ENCODE peak calls at places on chromosomes 1 and 21, in eight cellular contexts. One of them, this sample, is unnamed.
A peak's percentile ranks its signal among the peaks of the same experiment; 100 is the strongest.

GRCh38 chr1:41329662-41330587 is 31.3 kb upstream of the FOXO6 start:
- DNase-seq in neuronal stem cell: no peak
- DNase-seq in stimulated activated CD8-positive, alpha-beta memory T cell treated with anti-CD3 and anti-CD28 coated beads, Interleukin-15, amount 100 ng/mL, for 4 hours: no peak
- DNase-seq in GM20000: no peak
- DNase-seq in cardiac fibroblast: no peak
- DNase-seq in SJSA1: no peak
- DNase-seq in activated CD4-positive, CD25-positive, alpha-beta regulatory T cell treated with anti-CD3 and anti-CD28 coated beads, Interleukin-2, amount 50 U/mL, for 16 hours: no peak
- DNase-seq in GM04504: no peak
- DNase-seq in this sample: no peak

GRCh38 chr1:161021959-161022332 is 994 bp upstream of the F11R start:
- DNase-seq in stimulated activated CD8-positive, alpha-beta memory T cell treated with anti-CD3 and anti-CD28 coated beads, Interleukin-15, amount 100 ng/mL, for 4 hours: no peak
- DNase-seq in cardiac fibroblast: peak; percentile 22
- DNase-seq in GM04504: no peak
- DNase-seq in GM20000: no peak
- DNase-seq in SJSA1: peak; percentile 24
- DNase-seq in neuronal stem cell: no peak
- DNase-seq in activated CD4-positive, CD25-positive, alpha-beta regulatory T cell treated with anti-CD3 and anti-CD28 coated beads, Interleukin-2, amount 50 U/mL, for 16 hours: no peak
- DNase-seq in this sample: no peak

GRCh38 chr1:196997428-196997827 is 20.1 kb downstream of the CFHR5 start:
- DNase-seq in GM20000: no peak
- DNase-seq in cardiac fibroblast: peak; percentile 92
- DNase-seq in GM04504: peak; percentile 38
- DNase-seq in activated CD4-positive, CD25-positive, alpha-beta regulatory T cell treated with anti-CD3 and anti-CD28 coated beads, Interleukin-2, amount 50 U/mL, for 16 hours: no peak
- DNase-seq in SJSA1: no peak
- DNase-seq in neuronal stem cell: no peak
- DNase-seq in stimulated activated CD8-positive, alpha-beta memory T cell treated with anti-CD3 and anti-CD28 coated beads, Interleukin-15, amount 100 ng/mL, for 4 hours: no peak
- DNase-seq in this sample: peak; percentile 1

GRCh38 chr21:41766883-41767605 is at the start of gene RIPK4:
- DNase-seq in SJSA1: no peak
- DNase-seq in GM04504: no peak
- DNase-seq in activated CD4-positive, CD25-positive, alpha-beta regulatory T cell treated with anti-CD3 and anti-CD28 coated beads, Interleukin-2, amount 50 U/mL, for 16 hours: peak; percentile 4
- DNase-seq in stimulated activated CD8-positive, alpha-beta memory T cell treated with anti-CD3 and anti-CD28 coated beads, Interleukin-15, amount 100 ng/mL, for 4 hours: peak; percentile 12
- DNase-seq in neuronal stem cell: no peak
- DNase-seq in cardiac fibroblast: peak; percentile 26
- DNase-seq in GM20000: peak; percentile 82
- DNase-seq in this sample: no peak

GRCh38 chr1:98870959-98871903 is 133.4 kb downstream of the PLPPR5 start:
- DNase-seq in stimulated activated CD8-positive, alpha-beta memory T cell treated with anti-CD3 and anti-CD28 coated beads, Interleukin-15, amount 100 ng/mL, for 4 hours: peak; percentile 13
- DNase-seq in activated CD4-positive, CD25-positive, alpha-beta regulatory T cell treated with anti-CD3 and anti-CD28 coated beads, Interleukin-2, amount 50 U/mL, for 16 hours: peak; percentile 39
- DNase-seq in neuronal stem cell: no peak
- DNase-seq in SJSA1: no peak
- DNase-seq in GM20000: peak; percentile 38
- DNase-seq in GM04504: no peak
- DNase-seq in cardiac fibroblast: peak; percentile 6
- DNase-seq in this sample: no peak

GRCh38 chr1:109274533-109275476 is 8.1 kb downstream of the PSRC1 start:
- DNase-seq in activated CD4-positive, CD25-positive, alpha-beta regulatory T cell treated with anti-CD3 and anti-CD28 coated beads, Interleukin-2, amount 50 U/mL, for 16 hours: no peak
- DNase-seq in neuronal stem cell: no peak
- DNase-seq in SJSA1: peak; percentile 49
- DNase-seq in GM04504: no peak
- DNase-seq in cardiac fibroblast: no peak
- DNase-seq in stimulated activated CD8-positive, alpha-beta memory T cell treated with anti-CD3 and anti-CD28 coated beads, Interleukin-15, amount 100 ng/mL, for 4 hours: no peak
- DNase-seq in GM20000: no peak
- DNase-seq in this sample: no peak

GRCh38 chr21:15293251-15293650 is 228.5 kb upstream of the NRIP1 start:
- DNase-seq in activated CD4-positive, CD25-positive, alpha-beta regulatory T cell treated with anti-CD3 and anti-CD28 coated beads, Interleukin-2, amount 50 U/mL, for 16 hours: no peak
- DNase-seq in neuronal stem cell: peak; percentile 45
- DNase-seq in GM20000: no peak
- DNase-seq in GM04504: peak; percentile 71
- DNase-seq in stimulated activated CD8-positive, alpha-beta memory T cell treated with anti-CD3 and anti-CD28 coated beads, Interleukin-15, amount 100 ng/mL, for 4 hours: no peak
- DNase-seq in SJSA1: peak; percentile 61
- DNase-seq in cardiac fibroblast: peak; percentile 90
- DNase-seq in this sample: peak; percentile 28

GRCh38 chr1:146012703-146013565 is 8.6 kb downstream of the HJV start:
- DNase-seq in stimulated activated CD8-positive, alpha-beta memory T cell treated with anti-CD3 and anti-CD28 coated beads, Interleukin-15, amount 100 ng/mL, for 4 hours: peak; percentile 24
- DNase-seq in GM04504: no peak
- DNase-seq in activated CD4-positive, CD25-positive, alpha-beta regulatory T cell treated with anti-CD3 and anti-CD28 coated beads, Interleukin-2, amount 50 U/mL, for 16 hours: peak; percentile 46
- DNase-seq in cardiac fibroblast: peak; percentile 93
- DNase-seq in GM20000: peak; percentile 73
- DNase-seq in neuronal stem cell: peak; percentile 56
- DNase-seq in SJSA1: peak; percentile 77
- DNase-seq in this sample: no peak

GRCh38 chr21:42513985-42514882 is 582 bp downstream of the SLC37A1 start:
- DNase-seq in SJSA1: peak; percentile 42
- DNase-seq in activated CD4-positive, CD25-positive, alpha-beta regulatory T cell treated with anti-CD3 and anti-CD28 coated beads, Interleukin-2, amount 50 U/mL, for 16 hours: no peak
- DNase-seq in neuronal stem cell: no peak
- DNase-seq in stimulated activated CD8-positive, alpha-beta memory T cell treated with anti-CD3 and anti-CD28 coated beads, Interleukin-15, amount 100 ng/mL, for 4 hours: peak; percentile 34
- DNase-seq in cardiac fibroblast: peak; percentile 36
- DNase-seq in GM04504: no peak
- DNase-seq in GM20000: peak; percentile 83
- DNase-seq in this sample: no peak

GRCh38 chr1:172654535-172654934 is 4.4 kb upstream of the FASLG start:
- DNase-seq in GM04504: no peak
- DNase-seq in GM20000: no peak
- DNase-seq in activated CD4-positive, CD25-positive, alpha-beta regulatory T cell treated with anti-CD3 and anti-CD28 coated beads, Interleukin-2, amount 50 U/mL, for 16 hours: no peak
- DNase-seq in cardiac fibroblast: peak; percentile 86
- DNase-seq in stimulated activated CD8-positive, alpha-beta memory T cell treated with anti-CD3 and anti-CD28 coated beads, Interleukin-15, amount 100 ng/mL, for 4 hours: no peak
- DNase-seq in SJSA1: no peak
- DNase-seq in neuronal stem cell: no peak
- DNase-seq in this sample: no peak

GRCh38 chr1:23126801-23127200 is 41.9 kb downstream of the LUZP1 start:
- DNase-seq in neuronal stem cell: no peak
- DNase-seq in SJSA1: no peak
- DNase-seq in stimulated activated CD8-positive, alpha-beta memory T cell treated with anti-CD3 and anti-CD28 coated beads, Interleukin-15, amount 100 ng/mL, for 4 hours: no peak
- DNase-seq in activated CD4-positive, CD25-positive, alpha-beta regulatory T cell treated with anti-CD3 and anti-CD28 coated beads, Interleukin-2, amount 50 U/mL, for 16 hours: no peak
- DNase-seq in cardiac fibroblast: peak; percentile 71
- DNase-seq in GM04504: no peak
- DNase-seq in GM20000: no peak
- DNase-seq in this sample: no peak

GRCh38 chr1:25568090-25568833 is 24.9 kb downstream of the LDLRAP1 start:
- DNase-seq in activated CD4-positive, CD25-positive, alpha-beta regulatory T cell treated with anti-CD3 and anti-CD28 coated beads, Interleukin-2, amount 50 U/mL, for 16 hours: no peak
- DNase-seq in GM20000: no peak
- DNase-seq in SJSA1: no peak
- DNase-seq in cardiac fibroblast: peak; percentile 62
- DNase-seq in GM04504: peak; percentile 65
- DNase-seq in neuronal stem cell: no peak
- DNase-seq in stimulated activated CD8-positive, alpha-beta memory T cell treated with anti-CD3 and anti-CD28 coated beads, Interleukin-15, amount 100 ng/mL, for 4 hours: no peak
- DNase-seq in this sample: no peak

GRCh38 chr1:188314557-188315137 is 1485.9 kb downstream of the PLA2G4A start:
- DNase-seq in stimulated activated CD8-positive, alpha-beta memory T cell treated with anti-CD3 and anti-CD28 coated beads, Interleukin-15, amount 100 ng/mL, for 4 hours: no peak
- DNase-seq in GM04504: no peak
- DNase-seq in cardiac fibroblast: no peak
- DNase-seq in neuronal stem cell: no peak
- DNase-seq in activated CD4-positive, CD25-positive, alpha-beta regulatory T cell treated with anti-CD3 and anti-CD28 coated beads, Interleukin-2, amount 50 U/mL, for 16 hours: no peak
- DNase-seq in GM20000: no peak
- DNase-seq in SJSA1: no peak
- DNase-seq in this sample: no peak

GRCh38 chr1:91621907-91622306 is 121.3 kb downstream of the CDC7 start:
- DNase-seq in SJSA1: no peak
- DNase-seq in GM04504: no peak
- DNase-seq in GM20000: no peak
- DNase-seq in neuronal stem cell: no peak
- DNase-seq in stimulated activated CD8-positive, alpha-beta memory T cell treated with anti-CD3 and anti-CD28 coated beads, Interleukin-15, amount 100 ng/mL, for 4 hours: no peak
- DNase-seq in cardiac fibroblast: peak; percentile 51
- DNase-seq in activated CD4-positive, CD25-positive, alpha-beta regulatory T cell treated with anti-CD3 and anti-CD28 coated beads, Interleukin-2, amount 50 U/mL, for 16 hours: no peak
- DNase-seq in this sample: no peak

GRCh38 chr1:1627842-1628655 is 3.9 kb upstream of the MMP23B start:
- DNase-seq in GM20000: no peak
- DNase-seq in stimulated activated CD8-positive, alpha-beta memory T cell treated with anti-CD3 and anti-CD28 coated beads, Interleukin-15, amount 100 ng/mL, for 4 hours: no peak
- DNase-seq in neuronal stem cell: no peak
- DNase-seq in cardiac fibroblast: no peak
- DNase-seq in GM04504: no peak
- DNase-seq in SJSA1: no peak
- DNase-seq in activated CD4-positive, CD25-positive, alpha-beta regulatory T cell treated with anti-CD3 and anti-CD28 coated beads, Interleukin-2, amount 50 U/mL, for 16 hours: no peak
- DNase-seq in this sample: no peak

GRCh38 chr1:80375662-80376061 is 1369.1 kb upstream of the ADGRL4 start:
- DNase-seq in stimulated activated CD8-positive, alpha-beta memory T cell treated with anti-CD3 and anti-CD28 coated beads, Interleukin-15, amount 100 ng/mL, for 4 hours: no peak
- DNase-seq in neuronal stem cell: no peak
- DNase-seq in GM20000: no peak
- DNase-seq in GM04504: peak; percentile 43
- DNase-seq in cardiac fibroblast: peak; percentile 81
- DNase-seq in SJSA1: peak; percentile 71
- DNase-seq in activated CD4-positive, CD25-positive, alpha-beta regulatory T cell treated with anti-CD3 and anti-CD28 coated beads, Interleukin-2, amount 50 U/mL, for 16 hours: no peak
- DNase-seq in this sample: peak; percentile 19

GRCh38 chr1:169529068-169529642 is 43.4 kb upstream of the SLC19A2 start:
- DNase-seq in SJSA1: no peak
- DNase-seq in cardiac fibroblast: peak; percentile 32
- DNase-seq in neuronal stem cell: peak; percentile 12
- DNase-seq in GM20000: no peak
- DNase-seq in GM04504: no peak
- DNase-seq in activated CD4-positive, CD25-positive, alpha-beta regulatory T cell treated with anti-CD3 and anti-CD28 coated beads, Interleukin-2, amount 50 U/mL, for 16 hours: no peak
- DNase-seq in stimulated activated CD8-positive, alpha-beta memory T cell treated with anti-CD3 and anti-CD28 coated beads, Interleukin-15, amount 100 ng/mL, for 4 hours: no peak
- DNase-seq in this sample: no peak

GRCh38 chr1:186420311-186420710 is 40.6 kb downstream of the PDC start:
- DNase-seq in neuronal stem cell: no peak
- DNase-seq in cardiac fibroblast: no peak
- DNase-seq in SJSA1: no peak
- DNase-seq in GM04504: no peak
- DNase-seq in GM20000: no peak
- DNase-seq in stimulated activated CD8-positive, alpha-beta memory T cell treated with anti-CD3 and anti-CD28 coated beads, Interleukin-15, amount 100 ng/mL, for 4 hours: no peak
- DNase-seq in activated CD4-positive, CD25-positive, alpha-beta regulatory T cell treated with anti-CD3 and anti-CD28 coated beads, Interleukin-2, amount 50 U/mL, for 16 hours: no peak
- DNase-seq in this sample: no peak